ENCODE peak calls at places on chromosomes 3 and 15, in six cellular contexts. D is sigmoid colon, I is breast epithelium, Z is stomach, J is HCT116, L is K562. Y is an unnamed sample.

GRCh38 chr3:151439652-151440125 is 21.2 kb downstream of the IGSF10 start:
- DNase-seq in D (no peak), I (no peak), Z (no peak), J (peak), L (peak), Y (no peak)

GRCh38 chr3:182979103-182979697 is 1.1 kb downstream of the DCUN1D1 start:
- DNase-seq in D (no peak), I (no peak), Z (no peak), J (no peak), L (no peak), Y (no peak)

GRCh38 chr15:69434679-69435078 is 17.9 kb upstream of the RPLP1 start:
- DNase-seq in D (no peak), I (no peak), Z (no peak), J (no peak), L (no peak), Y (no peak)

GRCh38 chr15:48536681-48537091 is 108.8 kb downstream of the FBN1 start:
- DNase-seq in D (no peak), I (no peak), Z (no peak), J (no peak), L (no peak), Y (no peak)

GRCh38 chr3:124260206-124260915 is 268.4 kb upstream of the ROPN1 start:
- DNase-seq in D (peak), I (no peak), Z (no peak), J (no peak), L (no peak), Y (no peak)

GRCh38 chr15:62792960-62793758 is 249.4 kb upstream of the TPM1 start:
- DNase-seq in D (no peak), I (no peak), Z (no peak), J (no peak), L (no peak), Y (no peak)

GRCh38 chr3:131036200-131036816 is 9.6 kb downstream of the NEK11 start:
- DNase-seq in D (no peak), I (no peak), Z (no peak), J (no peak), L (no peak), Y (no peak)

GRCh38 chr3:34382859-34383258 is 584.4 kb downstream of the PDCD6IP start:
- DNase-seq in D (no peak), I (no peak), Z (no peak), J (no peak), L (no peak), Y (no peak)

GRCh38 chr15:101039461-101039860 is 120.3 kb downstream of the LRRK1 start:
- DNase-seq in D (no peak), I (no peak), Z (no peak), J (no peak), L (no peak), Y (no peak)

GRCh38 chr3:124504332-124505059 is 225.8 kb upstream of the UMPS start:
- DNase-seq in D (no peak), I (no peak), Z (no peak), J (no peak), L (no peak), Y (no peak)

GRCh38 chr3:132210476-132211346 is 106.5 kb upstream of the ACP3 start:
- DNase-seq in D (no peak), I (no peak), Z (peak), J (peak), L (no peak), Y (no peak)

GRCh38 chr3:43016513-43016865 is 37.4 kb downstream of the GASK1A start:
- DNase-seq in D (no peak), I (no peak), Z (no peak), J (no peak), L (no peak), Y (no peak)

GRCh38 chr3:139935071-139935865 is at the start of gene CLSTN2:
- DNase-seq in D (peak), I (peak), Z (peak), J (no peak), L (peak), Y (peak)

GRCh38 chr3:52429031-52429430 is 15.9 kb downstream of the SEMA3G start:
- DNase-seq in D (peak), I (no peak), Z (no peak), J (no peak), L (no peak), Y (no peak)

GRCh38 chr3:55143928-55144671 is 216.2 kb upstream of the LRTM1 start:
- DNase-seq in D (no peak), I (no peak), Z (no peak), J (no peak), L (no peak), Y (no peak)

GRCh38 chr15:56871180-56871579 is 47.3 kb upstream of the TCF12 start:
- DNase-seq in D (no peak), I (no peak), Z (no peak), J (peak), L (no peak), Y (no peak)

GRCh38 chr3:55929154-55929869 is 442.2 kb upstream of the WNT5A start:
- DNase-seq in D (no peak), I (no peak), Z (no peak), J (no peak), L (no peak), Y (no peak)

GRCh38 chr15:52784799-52785671 is 5.1 kb downstream of the ONECUT1 start:
- DNase-seq in D (no peak), I (no peak), Z (no peak), J (no peak), L (no peak), Y (no peak)

GRCh38 chr3:2024037-2024436 is 74.6 kb upstream of the CNTN4 start:
- DNase-seq in D (no peak), I (no peak), Z (no peak), J (no peak), L (no peak), Y (no peak)

GRCh38 chr3:33889394-33890039 is 91.1 kb downstream of the PDCD6IP start:
- DNase-seq in D (no peak), I (no peak), Z (no peak), J (no peak), L (peak), Y (no peak)

GRCh38 chr3:52202384-52203077 is 4.6 kb downstream of the ALAS1 start:
- DNase-seq in D (no peak), I (no peak), Z (no peak), J (no peak), L (no peak), Y (no peak)

GRCh38 chr15:50209804-50210203 is 27.8 kb downstream of the SLC27A2 start:
- DNase-seq in D (no peak), I (no peak), Z (no peak), J (no peak), L (no peak), Y (no peak)

GRCh38 chr15:39589193-39589814 is 8.4 kb downstream of the THBS1 start:
- DNase-seq in D (no peak), I (no peak), Z (no peak), J (no peak), L (no peak), Y (no peak)

GRCh38 chr3:140219923-140220452 is 285.0 kb downstream of the CLSTN2 start:
- DNase-seq in D (no peak), I (no peak), Z (no peak), J (no peak), L (no peak), Y (no peak)

GRCh38 chr3:195548046-195548445 is 4.9 kb upstream of the PPP1R2 start:
- DNase-seq in D (no peak), I (no peak), Z (no peak), J (no peak), L (no peak), Y (peak)

GRCh38 chr15:48087844-48088243 is 32.9 kb upstream of the SLC24A5 start:
- DNase-seq in D (no peak), I (no peak), Z (no peak), J (no peak), L (no peak), Y (no peak)

GRCh38 chr15:52238149-52238548 is 47.0 kb upstream of the GNB5 start:
- DNase-seq in D (no peak), I (no peak), Z (no peak), J (no peak), L (no peak), Y (no peak)

GRCh38 chr3:71087109-71088018 is 496.2 kb downstream of the FOXP1 start:
- DNase-seq in D (no peak), I (no peak), Z (no peak), J (no peak), L (no peak), Y (no peak)

GRCh38 chr3:112822116-112823055 is 24.3 kb downstream of the CD200R1L start:
- DNase-seq in D (no peak), I (no peak), Z (no peak), J (no peak), L (no peak), Y (no peak)

GRCh38 chr3:10002951-10003350 is 16.3 kb upstream of the EMC3 start:
- DNase-seq in D (peak), I (no peak), Z (no peak), J (no peak), L (no peak), Y (no peak)

GRCh38 chr3:132222868-132223538 is 94.2 kb upstream of the ACP3 start:
- DNase-seq in D (no peak), I (no peak), Z (no peak), J (no peak), L (no peak), Y (peak)

GRCh38 chr15:90680371-90680935 is 36.7 kb upstream of the BLM start:
- DNase-seq in D (no peak), I (no peak), Z (no peak), J (no peak), L (no peak), Y (no peak)

GRCh38 chr3:145915787-145916186 is 245.2 kb downstream of the PLOD2 start:
- DNase-seq in D (no peak), I (no peak), Z (no peak), J (peak), L (no peak), Y (no peak)

GRCh38 chr15:34754171-34754580 is 622 bp downstream of the GJD2 start:
- DNase-seq in D (no peak), I (no peak), Z (no peak), J (no peak), L (no peak), Y (no peak)

GRCh38 chr15:69629631-69630161 is 177.1 kb downstream of the RPLP1 start:
- DNase-seq in D (no peak), I (no peak), Z (no peak), J (no peak), L (no peak), Y (peak)

GRCh38 chr3:36511761-36512496 is 131.6 kb downstream of the STAC start:
- DNase-seq in D (no peak), I (no peak), Z (no peak), J (no peak), L (no peak), Y (peak)

DNA sequence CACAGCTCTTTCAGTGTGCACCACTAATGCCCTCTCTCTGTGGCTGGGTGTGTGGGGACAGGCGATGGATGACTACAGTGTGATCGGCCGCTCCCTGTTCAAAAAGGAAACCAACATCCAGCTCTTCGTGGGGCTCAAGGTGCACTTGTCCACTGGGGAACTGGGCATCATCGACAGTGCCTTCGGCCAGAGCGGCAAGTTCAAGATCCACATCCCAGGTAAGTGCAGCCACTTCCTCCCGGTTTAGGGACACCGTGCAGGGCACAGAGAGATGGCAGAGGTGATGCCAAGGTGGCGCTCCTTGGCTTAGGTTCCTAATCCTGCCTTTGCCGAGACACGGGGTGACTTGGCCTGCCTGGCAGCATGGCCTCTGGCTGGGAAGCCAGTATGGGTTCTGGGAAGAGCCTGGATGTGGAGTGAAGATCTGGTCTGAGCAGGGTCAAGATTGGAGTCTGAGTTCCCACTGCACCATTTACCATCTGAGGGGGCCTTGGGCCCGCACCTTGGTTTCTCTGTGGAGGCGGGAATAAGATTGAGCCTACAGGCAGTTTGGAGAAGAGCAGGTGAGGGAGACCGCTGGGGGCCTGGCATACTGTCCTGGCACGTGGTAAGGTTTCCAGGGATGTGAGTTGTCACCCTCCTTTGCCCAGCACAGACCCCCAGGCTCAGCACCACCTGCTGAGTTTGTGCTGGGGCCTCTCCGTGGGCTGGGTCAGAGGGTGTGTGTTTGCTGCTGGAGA is 108.4 kb downstream of the DNAJB8 start:
- DNase-seq in D (no peak), I (no peak), Z (no peak), J (no peak), L (no peak), Y (no peak)
- TF ChIP-seq POLR2A in D (no peak), I (no peak), Z (no peak), J (no peak), L (no peak), Y (no peak)

GRCh38 chr3:72151465-72152238 is 366.7 kb upstream of the PROK2 start:
- DNase-seq in D (no peak), I (no peak), Z (no peak), J (no peak), L (no peak), Y (no peak)
- TF ChIP-seq CTCF in D (no peak), I (no peak), Z (no peak), J (no peak), L (no peak), Y (no peak)

DNA sequence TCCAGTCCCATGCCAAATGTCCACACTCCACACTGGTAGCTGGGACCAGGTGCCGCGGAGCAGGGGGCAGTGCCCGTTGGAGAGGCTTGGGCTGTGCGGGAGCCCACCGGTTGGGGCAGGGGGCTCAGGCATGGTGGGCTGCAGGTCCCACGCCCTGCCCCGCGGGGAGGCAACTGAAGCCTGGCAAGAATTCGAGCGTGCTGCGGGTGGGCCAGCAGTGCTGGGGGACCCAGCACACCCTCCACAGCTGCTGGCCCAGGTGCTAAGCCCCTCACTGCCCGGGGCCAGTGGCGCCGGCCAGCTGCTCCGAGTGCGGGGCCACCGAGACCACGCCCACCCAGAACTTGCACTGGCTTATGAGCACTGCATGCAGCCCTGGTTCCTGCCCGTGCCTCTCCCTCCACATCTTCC is 479.4 kb downstream of the ZNF385D start:
- DNase-seq in D (no peak), I (no peak), Z (no peak), J (no peak), L (no peak), Y (no peak)
- TF ChIP-seq POLR2AphosphoS5 in D (no peak), I (no peak), Z (no peak), J (no peak), L (no peak), Y (no peak)

DNA sequence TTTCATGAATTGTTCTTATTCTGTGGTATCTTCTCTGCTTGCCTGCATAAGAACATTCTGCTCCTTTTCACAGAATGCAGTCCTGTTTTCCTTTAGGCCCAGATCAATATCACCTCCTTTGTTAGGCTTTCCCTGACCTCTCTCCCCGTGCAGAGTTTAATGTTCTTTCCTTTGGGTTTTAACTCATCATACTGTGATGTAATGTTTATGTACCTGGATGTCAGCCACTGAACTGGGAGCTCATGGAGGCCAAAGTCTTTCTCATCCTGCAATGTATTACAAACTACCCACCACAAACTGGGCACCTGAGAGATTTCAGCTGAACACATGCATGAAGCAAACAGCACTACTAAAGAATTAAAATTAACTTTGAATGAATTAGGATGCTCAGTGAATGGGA is 192.8 kb upstream of the RORA start:
- DNase-seq in D (no peak), I (no peak), Z (no peak), J (no peak), L (no peak), Y (no peak)
- TF ChIP-seq POLR2A in D (no peak), I (no peak), Z (no peak), J (no peak), L (no peak), Y (no peak)

DNA sequence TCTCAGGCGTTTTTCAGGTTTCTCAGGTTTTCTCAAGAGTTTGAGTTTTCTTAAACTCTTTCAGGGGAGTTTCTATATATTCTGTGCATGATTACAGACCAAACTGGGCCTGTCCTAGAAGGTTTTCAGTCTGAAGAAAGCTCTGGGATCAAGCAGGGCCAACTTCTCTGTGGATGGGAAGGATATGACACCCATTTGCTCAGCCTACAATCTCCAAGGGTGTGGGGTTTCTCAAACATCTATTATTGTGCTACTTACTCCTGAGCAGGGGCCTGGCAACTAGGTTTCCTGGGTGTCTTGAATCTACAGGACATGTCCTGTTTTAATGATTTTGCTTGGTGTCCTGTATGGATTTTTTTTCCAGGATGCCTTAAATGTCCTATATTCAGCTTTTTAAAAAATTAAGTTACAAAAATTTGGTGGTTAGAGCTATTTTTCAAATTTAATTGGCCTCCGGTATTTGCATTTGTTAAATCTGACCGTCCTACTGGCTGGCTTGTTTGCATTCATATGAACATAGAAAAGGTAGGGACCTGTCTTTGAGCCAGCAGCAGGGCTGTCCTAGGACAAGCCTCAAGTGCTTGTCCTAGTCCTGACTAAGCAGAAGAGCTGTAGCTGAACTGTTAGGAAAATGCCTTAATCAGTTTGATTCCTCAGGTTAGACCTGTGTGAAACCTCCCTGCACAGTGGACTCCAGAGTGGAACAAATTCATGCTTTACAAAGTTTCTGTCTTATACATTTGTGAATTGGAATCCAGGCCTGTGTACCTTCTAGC is 40.0 kb upstream of the LMOD3 start:
- DNase-seq in D (no peak), I (no peak), Z (no peak), J (no peak), L (no peak), Y (no peak)
- TF ChIP-seq CTCF in D (no peak), I (no peak), Z (no peak), J (no peak), L (no peak), Y (no peak)